ENCODE peak calls at places on chromosome 20, in nine cellular contexts. One of them, this sample, is unnamed.

GRCh38 chr20:59579404-59580207 is 24.7 kb upstream of the PHACTR3 start:
- DNase-seq in astrocyte: no peak
- DNase-seq in OCI-LY7: no peak
- DNase-seq in body of pancreas: no peak
- DNase-seq in Peyer's patch: no peak
- DNase-seq in IMR-90: no peak
- DNase-seq in heart left ventricle: no peak
- DNase-seq in lung: no peak
- DNase-seq in cardiac muscle cell: no peak
- DNase-seq in this sample: no peak

GRCh38 chr20:41686961-41687360 is 68.8 kb upstream of the CHD6 start:
- DNase-seq in lung: no peak
- DNase-seq in heart left ventricle: no peak
- DNase-seq in OCI-LY7: no peak
- DNase-seq in body of pancreas: no peak
- DNase-seq in IMR-90: no peak
- DNase-seq in astrocyte: no peak
- DNase-seq in Peyer's patch: no peak
- DNase-seq in cardiac muscle cell: no peak
- DNase-seq in this sample: no peak

GRCh38 chr20:36629719-36630340 is 16.2 kb downstream of the SLA2 start:
- DNase-seq in Peyer's patch: peak; percentile 79
- DNase-seq in cardiac muscle cell: no peak
- DNase-seq in IMR-90: no peak
- DNase-seq in body of pancreas: no peak
- DNase-seq in OCI-LY7: peak; percentile 78
- DNase-seq in lung: no peak
- DNase-seq in astrocyte: no peak
- DNase-seq in heart left ventricle: no peak
- DNase-seq in this sample: peak; percentile 78

GRCh38 chr20:40339661-40340449 is 349.2 kb downstream of the MAFB start:
- DNase-seq in cardiac muscle cell: no peak
- DNase-seq in heart left ventricle: peak; percentile 56
- DNase-seq in Peyer's patch: peak; percentile 53
- DNase-seq in body of pancreas: peak; percentile 17
- DNase-seq in OCI-LY7: no peak
- DNase-seq in lung: no peak
- DNase-seq in astrocyte: no peak
- DNase-seq in IMR-90: no peak
- DNase-seq in this sample: no peak

GRCh38 chr20:58981564-58982364 is 708 bp downstream of the NELFCD start:
- DNase-seq in heart left ventricle: no peak
- DNase-seq in Peyer's patch: peak; percentile 48
- DNase-seq in cardiac muscle cell: no peak
- DNase-seq in lung: no peak
- DNase-seq in body of pancreas: no peak
- DNase-seq in IMR-90: peak; percentile 6
- DNase-seq in OCI-LY7: peak; percentile 40
- DNase-seq in astrocyte: peak; percentile 11
- DNase-seq in this sample: peak; percentile 68

GRCh38 chr20:14712302-14712739 is 374.9 kb upstream of the FLRT3 start:
- DNase-seq in lung: no peak
- DNase-seq in OCI-LY7: no peak
- DNase-seq in astrocyte: peak; percentile 81
- DNase-seq in heart left ventricle: no peak
- DNase-seq in Peyer's patch: peak; percentile 69
- DNase-seq in IMR-90: peak; percentile 67
- DNase-seq in body of pancreas: peak; percentile 23
- DNase-seq in cardiac muscle cell: peak; percentile 49
- DNase-seq in this sample: no peak

GRCh38 chr20:60224914-60225313 is 266.7 kb downstream of the CDH26 start:
- DNase-seq in heart left ventricle: no peak
- DNase-seq in OCI-LY7: peak; percentile 41
- DNase-seq in astrocyte: no peak
- DNase-seq in IMR-90: no peak
- DNase-seq in lung: no peak
- DNase-seq in Peyer's patch: no peak
- DNase-seq in cardiac muscle cell: peak; percentile 21
- DNase-seq in body of pancreas: no peak
- DNase-seq in this sample: peak; percentile 82

GRCh38 chr20:48266571-48266970 is 481.3 kb upstream of the SULF2 start:
- DNase-seq in Peyer's patch: no peak
- DNase-seq in heart left ventricle: no peak
- DNase-seq in cardiac muscle cell: no peak
- DNase-seq in OCI-LY7: no peak
- DNase-seq in IMR-90: no peak
- DNase-seq in body of pancreas: no peak
- DNase-seq in lung: no peak
- DNase-seq in astrocyte: no peak
- DNase-seq in this sample: no peak

GRCh38 chr20:7841291-7841966 is 98.8 kb downstream of the HAO1 start:
- DNase-seq in IMR-90: peak; percentile 73
- DNase-seq in body of pancreas: no peak
- DNase-seq in cardiac muscle cell: no peak
- DNase-seq in heart left ventricle: no peak
- DNase-seq in astrocyte: peak; percentile 85
- DNase-seq in Peyer's patch: no peak
- DNase-seq in lung: no peak
- DNase-seq in OCI-LY7: no peak
- DNase-seq in this sample: no peak

GRCh38 chr20:16393836-16394235 is 179.4 kb downstream of the KIF16B start:
- DNase-seq in OCI-LY7: no peak
- DNase-seq in Peyer's patch: no peak
- DNase-seq in cardiac muscle cell: no peak
- DNase-seq in body of pancreas: no peak
- DNase-seq in astrocyte: no peak
- DNase-seq in IMR-90: no peak
- DNase-seq in heart left ventricle: no peak
- DNase-seq in lung: no peak
- DNase-seq in this sample: no peak

GRCh38 chr20:59835057-59835447 is 98.4 kb downstream of the SYCP2 start:
- DNase-seq in heart left ventricle: no peak
- DNase-seq in IMR-90: no peak
- DNase-seq in astrocyte: no peak
- DNase-seq in cardiac muscle cell: no peak
- DNase-seq in OCI-LY7: no peak
- DNase-seq in body of pancreas: no peak
- DNase-seq in Peyer's patch: no peak
- DNase-seq in lung: peak; percentile 22
- DNase-seq in this sample: peak; percentile 57

GRCh38 chr20:63696628-63697356 is at the start of gene TNFRSF6B:
- DNase-seq in OCI-LY7: no peak
- DNase-seq in Peyer's patch: no peak
- DNase-seq in cardiac muscle cell: peak; percentile 39
- DNase-seq in heart left ventricle: peak; percentile 34
- DNase-seq in IMR-90: no peak
- DNase-seq in astrocyte: no peak
- DNase-seq in body of pancreas: no peak
- DNase-seq in lung: no peak
- DNase-seq in this sample: no peak

GRCh38 chr20:56373942-56374341 is 15.2 kb downstream of the FAM210B start:
- DNase-seq in lung: no peak
- DNase-seq in IMR-90: peak; percentile 98
- DNase-seq in cardiac muscle cell: no peak
- DNase-seq in Peyer's patch: no peak
- DNase-seq in body of pancreas: no peak
- DNase-seq in OCI-LY7: no peak
- DNase-seq in heart left ventricle: no peak
- DNase-seq in astrocyte: peak; percentile 91
- DNase-seq in this sample: no peak
- H3K4me3 ChIP-seq in lung: no peak overlapping the region
- H3K4me3 ChIP-seq in IMR-90: no peak overlapping the region
- H3K4me3 ChIP-seq in cardiac muscle cell: no peak overlapping the region
- H3K4me3 ChIP-seq in Peyer's patch: no peak overlapping the region
- H3K4me3 ChIP-seq in body of pancreas: no peak overlapping the region
- H3K4me3 ChIP-seq in OCI-LY7: no peak overlapping the region
- H3K4me3 ChIP-seq in heart left ventricle: no peak overlapping the region
- H3K4me3 ChIP-seq in astrocyte: no peak overlapping the region
- H3K4me3 ChIP-seq in this sample: no peak overlapping the region

GRCh38 chr20:2340136-2340535 is 40.6 kb upstream of the TGM6 start:
- DNase-seq in OCI-LY7: no peak
- DNase-seq in Peyer's patch: no peak
- DNase-seq in body of pancreas: no peak
- DNase-seq in cardiac muscle cell: no peak
- DNase-seq in IMR-90: no peak
- DNase-seq in heart left ventricle: no peak
- DNase-seq in lung: no peak
- DNase-seq in astrocyte: no peak
- DNase-seq in this sample: no peak
- H3K27ac ChIP-seq in OCI-LY7: no peak overlapping the region
- H3K27ac ChIP-seq in Peyer's patch: no peak overlapping the region
- H3K27ac ChIP-seq in body of pancreas: no peak overlapping the region
- H3K27ac ChIP-seq in cardiac muscle cell: no peak overlapping the region
- H3K27ac ChIP-seq in IMR-90: no peak overlapping the region
- H3K27ac ChIP-seq in heart left ventricle: no peak overlapping the region
- H3K27ac ChIP-seq in lung: no peak overlapping the region
- H3K27ac ChIP-seq in astrocyte: no peak overlapping the region
- H3K27ac ChIP-seq in this sample: no peak overlapping the region

GRCh38 chr20:13373400-13373799 is 152.3 kb downstream of the ISM1 start:
- DNase-seq in body of pancreas: no peak
- DNase-seq in cardiac muscle cell: no peak
- DNase-seq in lung: no peak
- DNase-seq in astrocyte: no peak
- DNase-seq in heart left ventricle: no peak
- DNase-seq in OCI-LY7: no peak
- DNase-seq in Peyer's patch: no peak
- DNase-seq in IMR-90: no peak
- DNase-seq in this sample: no peak
- H3K9me3 ChIP-seq in body of pancreas: no peaks in the 10 kb centered on the region
- H3K9me3 ChIP-seq in cardiac muscle cell: no peaks in the 10 kb centered on the region
- H3K9me3 ChIP-seq in lung: peaks cover 1% of the 10 kb centered on the region
- H3K9me3 ChIP-seq in astrocyte: no peaks in the 10 kb centered on the region
- H3K9me3 ChIP-seq in heart left ventricle: peaks cover 42% of the 10 kb centered on the region
- H3K9me3 ChIP-seq in OCI-LY7: no peaks in the 10 kb centered on the region
- H3K9me3 ChIP-seq in Peyer's patch: no peaks in the 10 kb centered on the region
- H3K9me3 ChIP-seq in IMR-90: no peaks in the 10 kb centered on the region
- H3K9me3 ChIP-seq in this sample: no peaks in the 10 kb centered on the region

DNA sequence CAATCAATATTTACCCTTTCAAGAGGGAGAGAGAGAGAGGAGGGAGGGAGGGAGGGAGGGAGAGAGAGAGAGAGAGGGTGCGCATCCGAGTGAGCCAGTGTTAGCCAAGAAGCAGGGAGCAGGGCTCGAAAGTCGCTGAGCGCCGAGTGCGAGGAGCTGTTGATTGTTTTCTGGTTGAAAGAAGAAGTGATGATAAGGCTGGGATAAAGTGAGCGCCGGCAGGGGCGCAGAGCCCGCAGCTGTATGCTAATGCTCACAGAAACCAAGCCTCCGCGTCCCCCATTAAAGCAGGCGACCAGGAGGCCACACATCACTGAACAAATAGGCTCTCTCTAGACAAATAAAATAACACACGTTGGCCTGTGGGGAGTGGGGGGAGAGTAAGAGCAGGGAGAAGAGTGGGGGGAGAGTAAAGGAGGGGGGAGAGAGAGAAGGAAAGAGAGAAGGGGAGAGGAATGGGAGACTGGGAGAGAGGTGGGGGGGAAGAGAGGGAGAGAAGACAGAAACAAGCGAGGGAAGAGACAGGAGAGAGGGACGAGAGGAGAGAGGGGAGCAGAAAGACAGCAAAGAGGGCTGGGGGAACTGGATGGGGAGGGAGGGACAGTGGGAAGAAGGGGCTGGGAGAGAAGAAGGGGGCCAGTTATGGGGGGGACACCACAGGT is 5.0 kb upstream of the INSM1 start:
- DNase-seq in IMR-90: no peak
- DNase-seq in cardiac muscle cell: peak; percentile 30
- DNase-seq in body of pancreas: no peak
- DNase-seq in OCI-LY7: no peak
- DNase-seq in Peyer's patch: no peak
- DNase-seq in lung: no peak
- DNase-seq in heart left ventricle: no peak
- DNase-seq in astrocyte: no peak
- DNase-seq in this sample: no peak
- H3K4me3 ChIP-seq in IMR-90: no peak overlapping the region
- H3K4me3 ChIP-seq in cardiac muscle cell: no peak overlapping the region
- H3K4me3 ChIP-seq in body of pancreas: no peak overlapping the region
- H3K4me3 ChIP-seq in OCI-LY7: no peak overlapping the region
- H3K4me3 ChIP-seq in Peyer's patch: no peak overlapping the region
- H3K4me3 ChIP-seq in lung: no peak overlapping the region
- H3K4me3 ChIP-seq in heart left ventricle: no peak overlapping the region
- H3K4me3 ChIP-seq in astrocyte: no peak overlapping the region
- H3K4me3 ChIP-seq in this sample: no peak overlapping the region

DNA sequence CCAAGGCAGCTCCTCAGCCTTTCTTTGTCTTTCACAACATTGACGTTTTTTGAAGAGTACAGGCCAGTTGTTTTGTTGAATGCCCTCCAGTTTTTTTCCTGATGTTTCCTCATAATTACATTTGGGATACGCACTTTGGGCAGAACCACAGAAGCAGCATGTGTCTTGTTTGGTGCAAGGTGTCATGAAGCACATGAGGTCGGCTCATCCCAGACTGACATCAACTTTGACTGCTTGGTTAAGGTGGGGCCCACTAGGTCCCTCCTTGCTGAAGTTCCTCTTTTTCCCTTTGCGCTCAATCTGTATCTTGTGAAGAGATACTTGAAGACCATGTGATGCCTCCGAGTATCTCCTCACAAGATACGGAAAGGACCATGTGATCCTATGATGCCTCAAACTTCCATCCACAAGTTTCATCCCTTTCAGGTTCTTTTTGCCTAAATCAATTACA is 10.5 kb downstream of the SNAI1 start:
- DNase-seq in lung: no peak
- DNase-seq in Peyer's patch: no peak
- DNase-seq in body of pancreas: no peak
- DNase-seq in cardiac muscle cell: no peak
- DNase-seq in astrocyte: no peak
- DNase-seq in OCI-LY7: peak; percentile 65
- DNase-seq in IMR-90: no peak
- DNase-seq in heart left ventricle: no peak
- DNase-seq in this sample: no peak
- H3K27ac ChIP-seq in lung: no peak overlapping the region
- H3K27ac ChIP-seq in Peyer's patch: no peak overlapping the region
- H3K27ac ChIP-seq in body of pancreas: no peak overlapping the region
- H3K27ac ChIP-seq in cardiac muscle cell: no peak overlapping the region
- H3K27ac ChIP-seq in astrocyte: no peak overlapping the region
- H3K27ac ChIP-seq in OCI-LY7: no peak overlapping the region
- H3K27ac ChIP-seq in IMR-90: no peak overlapping the region
- H3K27ac ChIP-seq in heart left ventricle: no peak overlapping the region
- H3K27ac ChIP-seq in this sample: no peak overlapping the region

DNA sequence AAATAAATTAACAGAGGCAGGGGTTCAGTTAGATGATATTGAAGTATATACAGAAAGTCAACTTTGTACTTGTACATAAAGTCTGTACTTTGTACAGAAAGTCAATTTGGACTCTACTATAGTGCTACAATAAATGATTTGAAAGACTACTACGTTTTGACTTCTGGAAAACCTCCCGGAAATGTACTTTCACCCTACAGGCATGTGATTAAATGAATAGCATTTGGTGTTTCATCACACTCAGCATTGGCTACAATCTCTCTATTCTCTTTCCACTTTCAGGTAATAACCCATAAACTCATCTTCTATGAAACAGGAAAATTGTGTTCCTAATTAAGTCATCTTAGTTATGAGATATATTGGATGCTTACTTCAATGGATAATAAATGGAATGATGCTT is 25.6 kb upstream of the MC3R start:
- DNase-seq in heart left ventricle: no peak
- DNase-seq in OCI-LY7: no peak
- DNase-seq in IMR-90: no peak
- DNase-seq in body of pancreas: no peak
- DNase-seq in Peyer's patch: no peak
- DNase-seq in astrocyte: no peak
- DNase-seq in cardiac muscle cell: no peak
- DNase-seq in lung: no peak
- DNase-seq in this sample: no peak
- H3K9me3 ChIP-seq in heart left ventricle: peaks cover 13% of the 10 kb centered on the region
- H3K9me3 ChIP-seq in OCI-LY7: no peaks in the 10 kb centered on the region
- H3K9me3 ChIP-seq in IMR-90: peaks cover 7% of the 10 kb centered on the region
- H3K9me3 ChIP-seq in body of pancreas: no peaks in the 10 kb centered on the region
- H3K9me3 ChIP-seq in Peyer's patch: no peaks in the 10 kb centered on the region
- H3K9me3 ChIP-seq in astrocyte: peaks cover 11% of the 10 kb centered on the region
- H3K9me3 ChIP-seq in cardiac muscle cell: no peaks in the 10 kb centered on the region
- H3K9me3 ChIP-seq in lung: peaks cover 8% of the 10 kb centered on the region
- H3K9me3 ChIP-seq in this sample: no peaks in the 10 kb centered on the region